ENCODE peak calls at places on chromosomes 1 and 21, in six cellular contexts. C, U, W, H, N and Q are unnamed samples.

GRCh38 chr1:84698718-84699117 is 8.5 kb upstream of the SSX2IP start:
- DNase-seq in C (no peak), U (no peak), N (no peak), W (no peak), H (no peak), Q (no peak)

GRCh38 chr1:156675715-156676311 is 1.4 kb downstream of the NES start:
- DNase-seq in C (no peak), U (no peak), W (no peak), H (no peak), N (no peak), Q (no peak)

GRCh38 chr1:61187380-61188086 is 105.2 kb downstream of the NFIA start:
- DNase-seq in H (no peak), W (no peak), N (no peak), C (no peak), U (no peak), Q (no peak)

GRCh38 chr1:44089371-44090070 is 29.1 kb upstream of the KLF17 start:
- DNase-seq in W (no peak), U (no peak), C (no peak), N (no peak), H (no peak), Q (no peak)

GRCh38 chr1:15948600-15949452 is 27.1 kb downstream of the ZBTB17 start:
- DNase-seq in W (no peak), U (peak; percentile 70), N (peak; percentile 79), H (no peak), C (no peak), Q (no peak)

GRCh38 chr1:10667815-10668214 is 128.6 kb downstream of the CASZ1 start:
- DNase-seq in C (no peak), W (no peak), N (no peak), U (no peak), H (no peak), Q (no peak)

GRCh38 chr1:221735976-221736375 is 5.9 kb downstream of the DUSP10 start:
- DNase-seq in U (no peak), C (no peak), W (no peak), N (no peak), H (no peak), Q (no peak)

GRCh38 chr1:167439301-167439988 is 78.9 kb downstream of the CD247 start:
- DNase-seq in N (no peak), H (no peak), U (no peak), C (peak; percentile 76), W (no peak), Q (no peak)

GRCh38 chr1:8712413-8713229 is 104.8 kb downstream of the RERE start:
- DNase-seq in W (no peak), N (no peak), H (no peak), U (no peak), C (no peak), Q (no peak)

GRCh38 chr1:38046884-38047602 is 450 bp upstream of the POU3F1 start:
- DNase-seq in N (peak; percentile 83), H (peak; percentile 35), C (peak; percentile 88), U (peak; percentile 78), W (peak; percentile 84), Q (peak; percentile 61)

GRCh38 chr1:155023627-155024026 is 10.0 kb downstream of the DCST2 start:
- DNase-seq in N (no peak), U (no peak), H (no peak), C (no peak), W (peak; percentile 45), Q (no peak)

GRCh38 chr1:245074898-245075297 is 79.9 kb upstream of the KIF26B start:
- DNase-seq in N (no peak), H (no peak), W (no peak), U (no peak), C (no peak), Q (no peak)

GRCh38 chr21:39011911-39012310 is 171.3 kb downstream of the PSMG1 start:
- DNase-seq in U (no peak), H (no peak), N (no peak), W (no peak), C (no peak), Q (no peak)

GRCh38 chr1:10687142-10687715 is 109.2 kb downstream of the CASZ1 start:
- DNase-seq in U (no peak), N (no peak), H (no peak), C (no peak), W (no peak), Q (no peak)

GRCh38 chr1:184773762-184774320 is 19.2 kb upstream of the EDEM3 start:
- DNase-seq in U (no peak), C (no peak), N (no peak), H (no peak), W (no peak), Q (no peak)

GRCh38 chr21:32442566-32443318 is 30.2 kb downstream of the EVA1C start:
- DNase-seq in U (no peak), W (no peak), N (no peak), C (no peak), H (no peak), Q (no peak)

GRCh38 chr1:40094481-40095110 is 2.5 kb downstream of the PPT1 start:
- DNase-seq in C (no peak), H (no peak), W (no peak), U (no peak), N (no peak), Q (no peak)

GRCh38 chr1:47915677-47916353 is 81.4 kb downstream of the TRABD2B start:
- DNase-seq in H (no peak), C (no peak), W (no peak), U (no peak), N (no peak), Q (no peak)

GRCh38 chr1:1082239-1083180 is 8.4 kb upstream of the RNF223 start:
- DNase-seq in C (peak; percentile 78), H (no peak), W (peak; percentile 73), N (peak; percentile 44), U (no peak), Q (no peak)

GRCh38 chr1:167342846-167343245 is 122.2 kb downstream of the POU2F1 start:
- DNase-seq in C (no peak), W (no peak), N (no peak), U (no peak), H (no peak), Q (no peak)

GRCh38 chr1:20588634-20589225 is at the start of gene CDA:
- DNase-seq in W (peak; percentile 90), H (no peak), N (peak; percentile 56), U (no peak), C (no peak), Q (no peak)

GRCh38 chr1:81876901-81877750 is 76.4 kb downstream of the ADGRL2 start:
- DNase-seq in C (no peak), H (no peak), N (no peak), W (no peak), U (no peak), Q (no peak)

GRCh38 chr1:51644533-51645197 is 27.8 kb downstream of the OSBPL9 start:
- DNase-seq in N (no peak), U (no peak), H (no peak), C (no peak), W (peak; percentile 60), Q (no peak)

GRCh38 chr1:94821636-94822305 is 1.6 kb downstream of the SLC44A3 start:
- DNase-seq in H (no peak), U (no peak), W (no peak), N (no peak), C (no peak), Q (no peak)

GRCh38 chr1:197915217-197915616 is 2.0 kb upstream of the LHX9 start:
- DNase-seq in N (no peak), W (no peak), U (no peak), C (no peak), H (no peak), Q (no peak)

GRCh38 chr1:19121192-19121591 is 88.9 kb downstream of the UBR4 start:
- DNase-seq in H (no peak), C (no peak), N (no peak), U (no peak), W (no peak), Q (no peak)

GRCh38 chr1:55375617-55376258 is 160.6 kb upstream of the USP24 start:
- DNase-seq in C (no peak), N (no peak), H (no peak), W (no peak), U (no peak), Q (no peak)

DNA sequence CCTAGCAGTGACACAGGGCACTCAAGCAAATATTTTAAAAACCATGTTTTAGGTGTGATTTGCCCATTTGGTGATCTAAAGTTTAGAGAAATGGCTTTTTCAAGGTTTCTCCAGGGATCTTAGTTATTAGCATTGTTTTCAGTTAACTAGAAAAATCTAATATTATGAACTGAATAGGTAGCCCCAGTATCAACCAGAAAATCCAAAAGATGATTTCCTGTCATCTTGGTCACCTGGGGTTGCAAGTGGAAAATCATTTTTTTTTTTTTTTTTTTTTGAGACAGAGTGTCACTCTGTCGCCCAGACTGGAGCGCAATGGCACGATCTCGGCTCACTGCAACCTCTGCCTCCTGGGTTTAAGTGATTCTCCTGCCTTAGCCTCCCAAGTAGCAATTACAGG is 106.6 kb upstream of the FMN2 start:
- DNase-seq in C (no peak), U (no peak), H (no peak), W (no peak), N (no peak), Q (no peak)
- H3K9me3 ChIP-seq in C (peaks cover 7% of the 10 kb centered on the region), U (peaks cover 9% of the 10 kb centered on the region), H (peaks cover 17% of the 10 kb centered on the region), W (peaks cover 3% of the 10 kb centered on the region), N (no peaks in the 10 kb centered on the region), Q (peaks cover 44% of the 10 kb centered on the region)

DNA sequence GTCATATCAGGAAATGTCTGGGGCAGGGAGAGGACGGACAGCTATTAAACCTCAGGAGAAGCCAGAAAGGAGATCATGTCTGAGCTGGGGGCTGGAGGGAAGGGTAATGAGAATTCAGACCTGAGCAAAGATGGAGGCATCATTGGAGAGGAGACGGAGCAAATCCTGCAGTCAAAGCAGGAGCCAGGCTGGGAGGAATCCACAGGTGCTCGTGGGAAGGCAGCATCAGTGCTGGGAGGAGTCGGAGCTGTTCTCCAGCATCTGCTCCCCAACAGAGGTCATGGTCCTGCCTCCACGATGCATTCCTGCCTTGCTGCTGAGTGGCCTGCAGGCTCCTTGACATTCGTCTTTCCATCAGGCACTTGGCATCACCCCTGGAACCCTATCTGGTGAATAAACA is 148.3 kb upstream of the RAB4A start:
- DNase-seq in C (no peak), W (no peak), N (no peak), H (no peak), U (no peak), Q (no peak)
- TF ChIP-seq CTCF in C (no peak), W (no peak), N (no peak), H (no peak), U (no peak), Q (no peak)

GRCh38 chr1:152224093-152224492 is at the start of gene HRNR:
- DNase-seq in W (no peak), C (no peak), N (no peak), U (no peak), H (no peak), Q (no peak)
- H3K9me3 ChIP-seq in W (no peaks in the 10 kb centered on the region), C (no peaks in the 10 kb centered on the region), N (no peaks in the 10 kb centered on the region), U (no peaks in the 10 kb centered on the region), H (no peaks in the 10 kb centered on the region), Q (no peaks in the 10 kb centered on the region)

GRCh38 chr1:188462837-188463236 is 1634.1 kb downstream of the PLA2G4A start:
- DNase-seq in H (no peak), W (no peak), C (no peak), U (no peak), N (no peak), Q (no peak)

DNA sequence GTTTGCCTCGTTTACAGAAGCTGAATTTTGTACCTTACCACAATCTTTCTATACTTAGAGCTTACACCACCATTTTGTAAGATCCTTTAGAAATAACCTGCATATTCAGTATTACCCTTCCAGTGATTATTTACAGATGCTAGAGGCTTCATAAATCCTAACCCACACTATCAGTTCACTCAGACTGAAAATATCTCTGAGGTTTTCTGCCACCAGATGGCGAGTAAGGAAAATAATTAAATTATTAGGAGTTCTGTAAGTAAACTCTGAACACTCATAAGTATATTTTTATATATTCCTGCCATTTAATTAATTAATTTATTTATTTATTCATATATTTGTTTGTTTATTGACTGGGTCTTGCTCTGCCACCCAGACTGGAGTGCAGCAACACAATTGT is 1635.2 kb downstream of the PLA2G4A start:
- DNase-seq in W (no peak), U (no peak), N (no peak), C (no peak), H (no peak), Q (no peak)
- TF ChIP-seq CTCF in W (peak; percentile 30), U (no peak), N (no peak), C (no peak), H (no peak), Q (no peak)